ENCODE peak calls at places on chromosome 16, in five cellular contexts. L, M, Q, Y and G are unnamed samples. For H3K27me3, the result is how much of the 10 kb centered on the place peaks cover.

GRCh38 chr16:84209989-84210388 is 19.0 kb downstream of the ADAD2 start:
- DNase-seq in L (no peak), M (no peak), Q (no peak), Y (no peak), G (no peak)

GRCh38 chr16:1789643-1790045 is 3.9 kb downstream of the IGFALS start:
- DNase-seq in L (peak), M (no peak), Q (peak), Y (peak), G (no peak)

GRCh38 chr16:81042821-81043220 is 7.2 kb downstream of the ATMIN start:
- DNase-seq in L (no peak), M (no peak), Q (no peak), Y (no peak), G (no peak)

GRCh38 chr16:72198021-72198420 is 26.1 kb upstream of the PMFBP1 start:
- DNase-seq in L (no peak), M (no peak), Q (peak), Y (no peak), G (no peak)

GRCh38 chr16:83887088-83887487 is 11.8 kb upstream of the MLYCD start:
- DNase-seq in L (no peak), M (peak), Q (no peak), Y (no peak), G (no peak)

GRCh38 chr16:74896389-74897370 is 88.2 kb downstream of the WDR59 start:
- DNase-seq in L (no peak), M (no peak), Q (no peak), Y (no peak), G (no peak)

GRCh38 chr16:69329369-69330285 is 761 bp downstream of the PDF start:
- DNase-seq in L (peak), M (no peak), Q (peak), Y (peak), G (no peak)

GRCh38 chr16:31194898-31195297 is 7.7 kb downstream of the PYCARD start:
- DNase-seq in L (peak), M (no peak), Q (no peak), Y (no peak), G (no peak)

GRCh38 chr16:85612191-85612800 is 826 bp upstream of the GSE1 start:
- DNase-seq in L (peak), M (peak), Q (peak), Y (peak), G (peak)

GRCh38 chr16:77585852-77586251 is 136.5 kb upstream of the NUDT7 start:
- DNase-seq in L (no peak), M (no peak), Q (no peak), Y (no peak), G (no peak)

GRCh38 chr16:1152651-1153259 is at the start of gene CACNA1H:
- DNase-seq in L (no peak), M (no peak), Q (no peak), Y (peak), G (peak)

GRCh38 chr16:46970089-46970488 is 3.4 kb downstream of the DNAJA2 start:
- DNase-seq in L (no peak), M (no peak), Q (no peak), Y (no peak), G (no peak)

GRCh38 chr16:2874584-2875362 is 8.2 kb upstream of the FLYWCH2 start:
- DNase-seq in L (peak), M (peak), Q (peak), Y (peak), G (peak)

GRCh38 chr16:2954647-2955381 is 9.3 kb upstream of the KREMEN2 start:
- DNase-seq in L (peak), M (no peak), Q (no peak), Y (peak), G (no peak)

GRCh38 chr16:89711601-89712475 is 8.9 kb downstream of the VPS9D1 start:
- DNase-seq in L (peak), M (no peak), Q (no peak), Y (peak), G (no peak)

GRCh38 chr16:76946879-76947278 is 244.1 kb upstream of the MON1B start:
- DNase-seq in L (no peak), M (no peak), Q (no peak), Y (no peak), G (no peak)

GRCh38 chr16:72722552-72722951 is 325.4 kb downstream of the ZFHX3 start:
- DNase-seq in L (no peak), M (no peak), Q (no peak), Y (no peak), G (no peak)

GRCh38 chr16:82990155-82990554 is 363.4 kb downstream of the CDH13 start:
- DNase-seq in L (no peak), M (no peak), Q (no peak), Y (no peak), G (no peak)

GRCh38 chr16:11583171-11583570 is 3.5 kb downstream of the LITAF start:
- DNase-seq in L (peak), M (no peak), Q (no peak), Y (no peak), G (no peak)

GRCh38 chr16:66429290-66429962 is 2.3 kb downstream of the BEAN1 start:
- DNase-seq in L (no peak), M (no peak), Q (no peak), Y (no peak), G (no peak)

GRCh38 chr16:17367932-17368331 is 102.8 kb downstream of the XYLT1 start:
- DNase-seq in L (no peak), M (no peak), Q (peak), Y (no peak), G (no peak)

GRCh38 chr16:67384778-67385510 is 8.4 kb downstream of the TPPP3 start:
- DNase-seq in L (no peak), M (no peak), Q (no peak), Y (no peak), G (no peak)

GRCh38 chr16:56649271-56649670 is 2.4 kb upstream of the MT1B start:
- DNase-seq in L (peak), M (no peak), Q (no peak), Y (no peak), G (no peak)

GRCh38 chr16:56645838-56646237 is 5.8 kb upstream of the MT1B start:
- DNase-seq in L (no peak), M (no peak), Q (no peak), Y (no peak), G (no peak)

GRCh38 chr16:56649820-56650219 is 1.9 kb upstream of the MT1B start:
- DNase-seq in L (no peak), M (no peak), Q (no peak), Y (no peak), G (no peak)

GRCh38 chr16:56645311-56645710 is 6.4 kb upstream of the MT1B start:
- DNase-seq in L (no peak), M (no peak), Q (no peak), Y (no peak), G (no peak)

DNA sequence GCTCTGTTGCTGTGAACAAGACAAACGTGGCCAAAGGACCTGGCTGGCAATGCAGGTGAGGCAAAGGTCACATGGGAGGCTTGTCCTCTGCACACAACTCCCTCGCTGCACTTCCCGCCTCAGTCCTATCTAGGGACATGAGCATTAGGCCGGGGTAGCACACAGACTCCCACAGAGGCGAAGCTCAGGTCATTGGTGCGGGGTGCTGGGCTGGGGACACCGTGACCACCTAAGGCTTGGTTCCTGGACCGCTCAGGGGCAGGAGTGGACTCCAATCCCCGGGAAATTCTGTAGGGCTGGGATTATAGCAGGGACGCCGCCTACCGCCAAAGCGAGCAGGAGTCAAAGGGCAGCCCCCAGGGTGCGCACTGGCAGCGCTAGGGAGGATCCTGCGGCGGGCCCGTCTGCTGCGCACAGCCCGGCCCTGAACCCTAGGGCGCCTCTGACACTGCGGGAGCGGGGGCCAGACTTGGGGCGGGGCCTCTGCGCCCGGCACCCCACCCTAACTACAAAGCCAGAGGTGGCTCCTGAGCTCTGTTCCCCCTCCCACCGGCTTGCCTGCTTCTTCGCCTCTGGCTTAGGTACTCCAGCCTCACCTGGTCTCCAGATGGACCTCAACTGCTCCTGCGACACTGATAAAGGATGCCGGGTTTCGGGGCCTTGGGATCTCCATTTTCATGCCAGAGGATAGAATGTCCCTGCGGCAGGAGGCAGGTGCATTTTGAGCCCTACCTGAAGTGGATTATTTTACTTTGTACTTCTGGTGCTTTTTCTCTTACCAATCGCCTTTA is 3.9 kb upstream of the MT1B start:
- DNase-seq in L (peak), M (no peak), Q (no peak), Y (peak), G (no peak)
- H3K27me3 ChIP-seq in L (under half), M (half or more), Q (half or more), Y (under half), G (under half)

GRCh38 chr16:48950184-48950583 is 331.5 kb downstream of the CBLN1 start:
- DNase-seq in L (no peak), M (no peak), Q (no peak), Y (no peak), G (no peak)
- H3K27ac ChIP-seq in L (no peak), M (no peak), Q (peak), Y (no peak), G (no peak)

GRCh38 chr16:48276102-48276501 is 28.8 kb upstream of the ABCC11 start:
- DNase-seq in L (no peak), M (no peak), Q (no peak), Y (no peak), G (no peak)

GRCh38 chr16:48269011-48269410 is 21.7 kb upstream of the ABCC11 start:
- DNase-seq in L (no peak), M (no peak), Q (no peak), Y (no peak), G (no peak)

GRCh38 chr16:48274476-48274875 is 27.1 kb upstream of the ABCC11 start:
- DNase-seq in L (no peak), M (no peak), Q (no peak), Y (no peak), G (no peak)

GRCh38 chr16:48272837-48273421 is 25.6 kb upstream of the ABCC11 start:
- DNase-seq in L (no peak), M (no peak), Q (no peak), Y (no peak), G (no peak)

DNA sequence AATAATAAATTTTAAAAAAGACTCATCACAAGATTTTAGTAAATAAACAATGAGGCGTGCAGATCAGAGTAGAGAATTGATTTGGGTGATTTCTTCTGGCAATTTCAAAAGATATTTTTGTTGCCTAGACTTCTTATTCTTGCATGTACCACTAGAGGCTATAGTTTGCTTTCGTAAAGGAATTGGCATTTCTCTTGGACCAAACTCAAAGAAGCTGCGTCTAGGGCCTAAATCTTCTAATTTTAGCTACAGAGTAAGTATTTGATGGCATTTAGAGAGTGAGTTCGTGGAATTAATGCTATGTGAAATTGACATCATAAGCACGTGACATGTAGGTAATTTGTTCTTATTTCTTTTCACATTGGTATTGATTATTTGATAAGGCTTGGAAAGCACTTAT is 24.4 kb upstream of the ABCC11 start:
- DNase-seq in L (no peak), M (no peak), Q (no peak), Y (no peak), G (no peak)
- TF ChIP-seq CTCF in L (no peak), M (no peak), Q (no peak), Y (no peak), G (no peak)

DNA sequence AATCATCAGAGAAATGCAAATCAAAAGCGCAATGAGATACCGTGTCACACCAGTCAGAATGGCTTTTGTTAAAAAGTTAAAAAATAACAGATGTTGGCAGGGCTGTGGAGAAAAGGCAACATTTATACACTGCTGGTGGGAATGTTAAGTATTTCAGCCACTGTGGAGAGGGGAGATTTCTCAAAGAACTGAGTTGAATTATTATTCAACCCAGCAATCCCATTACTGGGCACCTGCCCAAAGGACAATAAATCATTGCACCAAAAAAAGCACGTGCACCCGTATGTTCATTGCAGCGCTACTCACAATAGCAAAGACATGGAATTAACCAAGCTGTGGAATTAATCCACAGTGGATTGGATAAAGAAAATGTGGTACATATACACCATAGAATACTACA is 204.7 kb downstream of the HS3ST4 start:
- DNase-seq in L (no peak), M (no peak), Q (no peak), Y (no peak), G (no peak)
- H3K27me3 ChIP-seq in L (under half), M (under half), Q (under half), Y (under half), G (under half)